ENCODE peak calls at places on chromosomes 13 and 19, in nine cellular contexts. Z is transverse colon, I is suprapubic skin, O is Panc1, T is H1, Q is SK-N-SH, N is GM12892, C is GM12891, A is stomach. S is an unnamed sample.

GRCh38 chr19:6706633-6706958 is 13.9 kb downstream of the C3 start:
- DNase-seq in Z (no peak), I (no peak), O (no peak), T (no peak), Q (no peak), N (no peak), C (no peak), A (no peak), S (no peak)

GRCh38 chr19:47363758-47364529 is 14.8 kb downstream of the DHX34 start:
- DNase-seq in Z (no peak), I (no peak), O (no peak), T (no peak), Q (peak), N (no peak), C (no peak), A (no peak), S (no peak)

GRCh38 chr13:31068119-31068423 is 93.6 kb downstream of the HSPH1 start:
- DNase-seq in Z (no peak), I (no peak), O (no peak), T (no peak), Q (no peak), N (no peak), C (no peak), A (no peak), S (no peak)

GRCh38 chr13:66723606-66724005 is 506.5 kb downstream of the PCDH9 start:
- DNase-seq in Z (no peak), I (no peak), O (no peak), T (no peak), Q (no peak), N (no peak), C (no peak), A (no peak), S (no peak)

GRCh38 chr19:38793186-38793585 is 4.2 kb downstream of the LGALS7B start:
- DNase-seq in Z (no peak), I (no peak), O (no peak), T (no peak), Q (no peak), N (no peak), C (no peak), A (no peak), S (no peak)

GRCh38 chr13:61187471-61187870 is 228.2 kb downstream of the PCDH20 start:
- DNase-seq in Z (no peak), I (no peak), O (no peak), T (no peak), Q (no peak), N (no peak), C (no peak), A (no peak), S (no peak)

GRCh38 chr19:1730157-1730556 is 23.1 kb upstream of the ONECUT3 start:
- DNase-seq in Z (no peak), I (no peak), O (no peak), T (no peak), Q (no peak), N (no peak), C (no peak), A (no peak), S (no peak)

GRCh38 chr19:29636553-29637325 is 28.5 kb upstream of the PLEKHF1 start:
- DNase-seq in Z (no peak), I (no peak), O (no peak), T (no peak), Q (no peak), N (no peak), C (no peak), A (no peak), S (no peak)

GRCh38 chr13:29507356-29507755 is 88.1 kb downstream of the SLC7A1 start:
- DNase-seq in Z (no peak), I (no peak), O (no peak), T (no peak), Q (no peak), N (no peak), C (no peak), A (no peak), S (no peak)

GRCh38 chr19:47280183-47280797 is 5.6 kb downstream of the INAFM1 start:
- DNase-seq in Z (peak), I (no peak), O (no peak), T (no peak), Q (peak), N (no peak), C (no peak), A (peak), S (peak)

GRCh38 chr19:43351998-43352746 is 1.3 kb upstream of the CD177 start:
- DNase-seq in Z (no peak), I (no peak), O (no peak), T (no peak), Q (no peak), N (no peak), C (no peak), A (no peak), S (no peak)

GRCh38 chr13:28753208-28753892 is 34.6 kb upstream of the SLC46A3 start:
- DNase-seq in Z (peak), I (no peak), O (peak), T (no peak), Q (no peak), N (no peak), C (no peak), A (peak), S (no peak)

GRCh38 chr19:4337906-4338440 is 654 bp downstream of the STAP2 start:
- DNase-seq in Z (peak), I (no peak), O (no peak), T (no peak), Q (no peak), N (no peak), C (no peak), A (peak), S (no peak)

GRCh38 chr13:98405690-98406344 is 171.1 kb downstream of the STK24 start:
- DNase-seq in Z (no peak), I (no peak), O (no peak), T (no peak), Q (no peak), N (no peak), C (no peak), A (no peak), S (no peak)

GRCh38 chr13:71786815-71787214 is 80.2 kb downstream of the DACH1 start:
- DNase-seq in Z (no peak), I (no peak), O (no peak), T (no peak), Q (no peak), N (no peak), C (no peak), A (no peak), S (no peak)

GRCh38 chr19:43755256-43755801 is 567 bp upstream of the SMG9 start:
- DNase-seq in Z (peak), I (no peak), O (no peak), T (no peak), Q (peak), N (no peak), C (no peak), A (peak), S (peak)

GRCh38 chr19:17590780-17591688 is 35.6 kb downstream of the COLGALT1 start:
- DNase-seq in Z (no peak), I (no peak), O (no peak), T (no peak), Q (no peak), N (no peak), C (no peak), A (no peak), S (no peak)

GRCh38 chr19:13588953-13589833 is 82.9 kb upstream of the CACNA1A start:
- DNase-seq in Z (peak), I (peak), O (peak), T (peak), Q (peak), N (peak), C (peak), A (peak), S (peak)

GRCh38 chr19:57302727-57303401 is 17.4 kb upstream of the ZNF543 start:
- DNase-seq in Z (no peak), I (no peak), O (no peak), T (no peak), Q (no peak), N (no peak), C (no peak), A (no peak), S (no peak)

GRCh38 chr19:14786421-14786851 is 8.1 kb upstream of the ADGRE2 start:
- DNase-seq in Z (no peak), I (peak), O (no peak), T (no peak), Q (peak), N (no peak), C (peak), A (no peak), S (no peak)

GRCh38 chr13:39485314-39485700 is 117.7 kb downstream of the LHFPL6 start:
- DNase-seq in Z (no peak), I (no peak), O (no peak), T (no peak), Q (no peak), N (no peak), C (no peak), A (no peak), S (no peak)

GRCh38 chr13:77918391-77919261 is at the start of gene EDNRB:
- DNase-seq in Z (peak), I (peak), O (no peak), T (peak), Q (peak), N (peak), C (no peak), A (peak), S (peak)

GRCh38 chr19:58361900-58362271 is 665 bp downstream of the ZNF497 start:
- DNase-seq in Z (peak), I (peak), O (peak), T (no peak), Q (peak), N (peak), C (peak), A (peak), S (peak)

GRCh38 chr13:108950333-108951010 is 321.1 kb downstream of the MYO16 start:
- DNase-seq in Z (no peak), I (no peak), O (no peak), T (no peak), Q (no peak), N (no peak), C (no peak), A (no peak), S (no peak)

GRCh38 chr13:108943842-108944241 is 314.4 kb downstream of the MYO16 start:
- DNase-seq in Z (no peak), I (no peak), O (no peak), T (no peak), Q (no peak), N (no peak), C (no peak), A (no peak), S (no peak)

GRCh38 chr13:108947551-108948030 is 318.2 kb downstream of the MYO16 start:
- DNase-seq in Z (no peak), I (peak), O (no peak), T (no peak), Q (no peak), N (no peak), C (no peak), A (no peak), S (no peak)

GRCh38 chr13:108944760-108945159 is 315.3 kb downstream of the MYO16 start:
- DNase-seq in Z (no peak), I (no peak), O (no peak), T (no peak), Q (no peak), N (no peak), C (no peak), A (no peak), S (peak)

GRCh38 chr13:108948269-108948671 is 318.9 kb downstream of the MYO16 start:
- DNase-seq in Z (no peak), I (no peak), O (no peak), T (no peak), Q (no peak), N (no peak), C (no peak), A (no peak), S (no peak)
- TF ChIP-seq POLR2AphosphoS5 in Z (no peak), I (no peak), O (no peak), T (no peak), Q (no peak), N (no peak), C (no peak), A (no peak), S (no peak)

GRCh38 chr13:24063281-24063851 is 97.2 kb upstream of the SPATA13 start:
- DNase-seq in Z (no peak), I (no peak), O (no peak), T (no peak), Q (no peak), N (no peak), C (no peak), A (no peak), S (no peak)
- TF ChIP-seq POLR2AphosphoS5 in Z (no peak), I (no peak), O (no peak), T (no peak), Q (no peak), N (no peak), C (no peak), A (no peak), S (no peak)

DNA sequence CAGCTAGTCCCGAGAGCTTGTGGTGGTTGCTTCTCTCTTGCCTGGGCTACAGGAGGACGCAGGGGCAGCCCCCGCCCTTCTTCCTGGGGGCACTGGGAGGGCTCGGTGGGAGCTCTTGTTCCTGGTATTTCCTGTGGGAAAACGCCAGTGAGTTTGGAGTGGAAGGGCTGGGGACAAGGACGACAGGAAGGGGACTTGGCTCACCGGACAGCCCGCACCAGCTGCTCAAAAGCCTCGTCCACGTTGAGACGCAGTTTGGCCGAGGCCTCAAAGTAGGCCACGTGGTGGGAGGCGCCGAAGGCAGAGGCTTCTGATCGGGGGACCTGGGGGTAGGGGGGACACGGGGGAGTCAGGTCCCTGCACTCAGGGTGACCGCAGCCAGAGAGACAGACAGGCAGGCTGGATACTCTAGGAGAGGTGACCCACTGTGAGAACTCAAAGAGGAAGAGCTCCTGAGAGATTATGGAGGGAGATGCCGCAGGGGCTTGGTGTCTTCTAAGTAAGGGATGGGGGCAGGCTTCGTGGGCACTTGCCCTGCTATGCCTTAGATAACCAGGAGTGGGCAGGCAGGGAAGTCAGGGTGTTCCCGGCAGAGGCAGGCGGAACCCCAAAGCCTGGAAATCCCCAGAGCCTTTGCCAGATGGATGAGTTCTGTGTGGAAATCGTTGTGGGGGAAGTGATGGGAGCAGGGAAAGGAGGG is 4.3 kb downstream of the RRAS start:
- DNase-seq in Z (no peak), I (no peak), O (no peak), T (no peak), Q (no peak), N (no peak), C (no peak), A (no peak), S (no peak)
- TF ChIP-seq POLR2AphosphoS5 in Z (no peak), I (no peak), O (no peak), T (no peak), Q (no peak), N (no peak), C (no peak), A (no peak), S (no peak)

GRCh38 chr13:45370922-45371406 is 30.0 kb upstream of the TPT1 start:
- DNase-seq in Z (peak), I (no peak), O (no peak), T (peak), Q (peak), N (peak), C (peak), A (peak), S (peak)
- TF ChIP-seq POLR2AphosphoS5 in Z (peak), I (no peak), O (no peak), T (no peak), Q (no peak), N (no peak), C (no peak), A (peak), S (no peak)

DNA sequence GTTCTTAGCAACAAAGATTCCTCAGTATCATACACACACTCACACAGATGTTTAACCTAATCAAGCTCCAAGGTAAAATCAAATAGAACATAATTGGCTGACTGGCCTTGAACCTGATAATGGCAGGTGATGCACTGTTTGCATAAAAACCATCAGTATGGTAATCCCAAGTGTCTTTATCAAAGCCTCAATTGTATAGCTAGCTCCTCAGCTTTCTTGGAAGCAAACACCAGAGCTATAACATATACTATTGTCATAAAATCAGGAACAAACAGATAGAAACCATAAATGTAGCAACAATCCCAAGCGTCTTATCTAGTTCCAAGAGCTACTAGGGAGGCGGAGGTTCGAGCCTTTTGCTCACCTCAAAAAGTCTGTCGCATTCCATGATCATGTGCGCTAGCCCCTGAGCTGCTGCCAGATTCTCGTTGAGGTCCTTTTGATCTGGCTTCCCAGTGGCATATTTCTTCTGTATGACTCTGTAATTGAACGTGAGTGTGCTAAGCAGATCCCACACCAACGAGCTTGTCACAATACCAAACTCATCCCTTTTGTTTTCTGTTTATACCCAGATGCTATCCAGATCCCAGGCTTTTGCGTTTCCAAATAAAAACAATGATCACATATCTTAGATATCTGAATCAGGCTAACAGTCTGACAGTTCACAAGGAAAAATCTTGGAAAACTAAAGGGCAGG is 95.3 kb downstream of the KL start:
- DNase-seq in Z (peak), I (no peak), O (no peak), T (no peak), Q (no peak), N (no peak), C (no peak), A (no peak), S (no peak)
- TF ChIP-seq POLR2AphosphoS5 in Z (peak), I (no peak), O (no peak), T (no peak), Q (no peak), N (no peak), C (no peak), A (no peak), S (no peak)

S was measured in HL-60.